ENCODE peak calls at places on chromosome X, in eight cellular contexts. U, S, L, J, P, H, G and T are unnamed samples.

GRCh38 chrX:111854778-111855490 is 21.0 kb upstream of the TRPC5OS start:
- DNase-seq in P (peak; percentile 27), H (peak; percentile 11), J (no peak), U (peak; percentile 38), L (peak; percentile 61), S (no peak), G (no peak), T (no peak)

GRCh38 chrX:115449742-115450141 is 111.2 kb upstream of the PLS3 start:
- DNase-seq in U (no peak), P (no peak), L (no peak), J (peak; percentile 75), S (no peak), H (no peak), G (no peak), T (no peak)

GRCh38 chrX:96563663-96564062 is 121.0 kb upstream of the DIAPH2 start:
- DNase-seq in G (no peak), P (no peak), J (no peak), H (peak; percentile 64), S (no peak), U (peak; percentile 70), L (no peak), T (peak; percentile 24)

GRCh38 chrX:78979789-78980464 is 34.7 kb downstream of the P2RY10 start:
- DNase-seq in U (peak; percentile 0), S (no peak), P (no peak), H (no peak), J (no peak), G (peak; percentile 0), L (no peak), T (peak; percentile 28)

GRCh38 chrX:20412871-20413486 is 146.3 kb upstream of the RPS6KA3 start:
- DNase-seq in L (no peak), H (no peak), G (no peak), J (no peak), P (no peak), U (no peak), S (no peak), T (no peak)

GRCh38 chrX:108614616-108615015 is 121.7 kb downstream of the IRS4 start:
- DNase-seq in U (no peak), H (no peak), L (no peak), J (no peak), S (no peak), G (no peak), P (no peak), T (no peak)

GRCh38 chrX:139199945-139200344 is 330.6 kb upstream of the F9 start:
- DNase-seq in S (no peak), J (no peak), L (no peak), U (no peak), G (no peak), H (no peak), P (no peak), T (no peak)

GRCh38 chrX:140141444-140142029 is 176.2 kb upstream of the CXorf66 start:
- DNase-seq in S (no peak), J (no peak), L (no peak), G (peak; percentile 43), U (peak; percentile 41), H (peak; percentile 31), P (peak; percentile 16), T (peak; percentile 54)

GRCh38 chrX:17030092-17030491 is 83.6 kb downstream of the REPS2 start:
- DNase-seq in S (no peak), U (no peak), J (no peak), L (no peak), G (no peak), P (no peak), H (no peak), T (no peak)

GRCh38 chrX:29042341-29042740 is 455.1 kb downstream of the IL1RAPL1 start:
- DNase-seq in U (no peak), G (no peak), J (no peak), S (no peak), H (no peak), L (no peak), P (no peak), T (no peak)

GRCh38 chrX:22135994-22136684 is 104.0 kb downstream of the PHEX start:
- DNase-seq in S (no peak), L (peak; percentile 58), H (peak; percentile 60), G (peak; percentile 42), P (no peak), U (peak; percentile 84), J (no peak), T (peak; percentile 83)

GRCh38 chrX:41518127-41518840 is 71.1 kb downstream of the NYX start:
- DNase-seq in S (no peak), J (no peak), H (no peak), U (no peak), P (no peak), L (no peak), G (no peak), T (no peak)

GRCh38 chrX:11886745-11887144 is 128.7 kb downstream of the MSL3 start:
- DNase-seq in J (no peak), P (no peak), H (peak; percentile 0), G (no peak), U (no peak), S (no peak), L (peak; percentile 66), T (peak; percentile 67)

GRCh38 chrX:150879855-150880807 is 18.3 kb downstream of the CD99L2 start:
- DNase-seq in H (no peak), G (no peak), U (no peak), L (no peak), J (no peak), P (no peak), S (no peak), T (no peak)

GRCh38 chrX:125295337-125295736 is 24.3 kb upstream of the TEX13C start:
- DNase-seq in H (peak; percentile 32), U (peak; percentile 10), S (no peak), L (no peak), G (no peak), J (no peak), P (no peak), T (peak; percentile 70)

GRCh38 chrX:50100188-50100587 is 100.6 kb downstream of the AKAP4 start:
- DNase-seq in G (no peak), J (no peak), U (no peak), P (no peak), L (no peak), H (no peak), S (no peak), T (peak; percentile 45)

GRCh38 chrX:136397001-136397400 is 90.7 kb upstream of the BRS3 start:
- DNase-seq in H (no peak), U (no peak), J (no peak), S (no peak), G (no peak), L (no peak), P (no peak), T (peak; percentile 85)

GRCh38 chrX:18855919-18856644 is 127.8 kb downstream of the PHKA2 start:
- DNase-seq in P (no peak), J (no peak), L (no peak), S (no peak), H (no peak), U (peak; percentile 10), G (no peak), T (no peak)

GRCh38 chrX:42803320-42803719 is 25.4 kb upstream of the PPP1R2C start:
- DNase-seq in G (no peak), H (peak; percentile 20), S (no peak), L (peak; percentile 46), P (no peak), J (no peak), U (peak; percentile 49), T (no peak)

GRCh38 chrX:19017271-19017670 is 33.4 kb upstream of the PHKA2 start:
- DNase-seq in J (no peak), G (peak; percentile 1), P (peak; percentile 34), S (peak; percentile 12), H (peak; percentile 17), U (peak; percentile 44), L (no peak), T (peak; percentile 63)

GRCh38 chrX:48531359-48531954 is 8.1 kb upstream of the TBC1D25 start:
- DNase-seq in P (no peak), S (peak; percentile 24), G (no peak), J (no peak), U (peak; percentile 86), L (peak; percentile 44), H (peak; percentile 69), T (peak; percentile 80)
- H3K27me3 ChIP-seq in P (no peaks in the 10 kb centered on the region), S (no peaks in the 10 kb centered on the region), G (no peaks in the 10 kb centered on the region), J (no peaks in the 10 kb centered on the region), U (no peaks in the 10 kb centered on the region), L (no peaks in the 10 kb centered on the region), H (no peaks in the 10 kb centered on the region), T (no peaks in the 10 kb centered on the region)

DNA sequence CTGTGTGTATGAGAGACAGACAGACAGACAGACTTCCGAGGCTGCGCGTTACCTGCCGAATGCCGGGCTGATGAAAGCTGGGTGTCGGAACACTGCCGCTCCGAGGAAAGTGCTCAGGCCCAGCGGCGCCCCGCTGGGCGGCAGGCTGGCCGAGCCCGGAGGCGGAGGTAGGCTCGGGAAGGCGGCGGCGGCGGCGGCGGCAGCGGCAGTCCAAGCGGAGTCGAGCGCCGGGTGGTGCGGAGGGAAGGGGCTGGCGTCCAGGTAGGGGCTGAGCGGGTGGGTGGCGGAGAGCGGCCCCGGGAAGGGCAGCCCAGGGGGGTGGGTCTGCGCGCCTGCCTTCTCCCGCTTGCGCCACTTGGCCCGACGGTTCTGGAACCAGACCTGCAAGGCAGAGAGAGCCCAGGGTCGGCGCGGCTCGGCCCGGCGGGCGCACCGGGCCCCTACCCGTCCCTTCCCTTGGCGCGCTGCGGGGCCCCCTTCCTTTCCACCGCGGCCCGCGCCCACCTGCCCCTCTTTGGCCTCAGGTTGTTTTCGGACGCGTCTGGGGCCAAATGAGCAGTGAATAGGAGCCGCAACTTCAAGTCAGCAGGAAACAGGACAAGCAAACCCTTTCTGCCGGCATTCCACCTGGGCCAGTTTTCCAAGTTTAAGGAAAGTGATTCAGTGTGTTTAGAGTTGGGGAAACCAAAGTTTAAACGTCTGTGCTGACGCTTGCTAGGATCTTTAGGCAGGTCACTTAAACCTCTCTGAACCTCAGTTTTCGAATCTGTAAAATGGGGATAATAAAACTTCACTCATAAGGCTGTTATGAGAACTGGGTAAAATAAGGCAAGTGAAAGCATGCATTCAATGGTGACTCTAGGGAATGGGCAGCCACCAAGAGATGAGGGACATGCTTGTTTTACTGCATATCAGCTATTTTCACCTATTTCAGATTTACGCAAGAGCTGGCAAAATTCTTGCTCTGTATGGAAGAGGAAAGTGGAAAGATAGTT is 8.4 kb downstream of the ARX start:
- DNase-seq in U (no peak), G (no peak), P (no peak), H (no peak), L (no peak), S (no peak), J (no peak), T (no peak)
- H3K27me3 ChIP-seq in U (peaks cover 61% of the 10 kb centered on the region), G (peaks cover 95% of the 10 kb centered on the region), P (peaks cover 97% of the 10 kb centered on the region), H (peaks cover 89% of the 10 kb centered on the region), L (peaks cover 97% of the 10 kb centered on the region), S (peaks cover 79% of the 10 kb centered on the region), J (no peaks in the 10 kb centered on the region), T (peaks cover 80% of the 10 kb centered on the region)

GRCh38 chrX:133741303-133741702 is 244.1 kb downstream of the GPC3 start:
- DNase-seq in H (peak; percentile 13), J (no peak), P (no peak), S (no peak), G (no peak), U (peak; percentile 3), L (no peak), T (no peak)
- H3K27me3 ChIP-seq in H (peaks cover 3% of the 10 kb centered on the region), J (no peaks in the 10 kb centered on the region), P (peaks cover 11% of the 10 kb centered on the region), S (no peaks in the 10 kb centered on the region), G (no peaks in the 10 kb centered on the region), U (no peaks in the 10 kb centered on the region), L (no peaks in the 10 kb centered on the region), T (no peaks in the 10 kb centered on the region)

DNA sequence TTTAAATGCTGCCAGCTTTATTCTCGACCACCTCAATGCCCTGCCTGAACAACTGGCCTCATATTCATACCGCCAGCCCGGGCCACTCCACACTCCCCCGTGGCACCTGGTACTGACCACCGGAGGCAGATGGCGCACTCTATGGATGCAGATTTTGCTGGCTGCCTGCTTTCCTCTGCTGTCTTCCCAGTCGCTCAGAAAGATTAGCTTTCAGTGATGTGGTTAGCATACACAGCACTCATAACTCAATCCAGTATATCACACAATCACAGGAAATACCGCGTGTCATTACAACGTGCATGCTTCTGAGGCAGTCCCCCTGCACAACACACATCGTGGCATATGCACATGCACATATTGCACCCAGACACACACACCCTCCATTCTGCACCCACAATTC is 147.2 kb upstream of the BCOR start:
- DNase-seq in G (no peak), P (peak; percentile 50), S (no peak), H (peak; percentile 14), U (no peak), L (no peak), J (peak; percentile 16), T (no peak)
- H3K27me3 ChIP-seq in G (no peaks in the 10 kb centered on the region), P (peaks cover 14% of the 10 kb centered on the region), S (no peaks in the 10 kb centered on the region), H (peaks cover 9% of the 10 kb centered on the region), U (no peaks in the 10 kb centered on the region), L (no peaks in the 10 kb centered on the region), J (no peaks in the 10 kb centered on the region), T (no peaks in the 10 kb centered on the region)